ENCODE peak calls at places on chromosomes 2 and 18, in nine cellular contexts. One of them, this sample, is unnamed.

GRCh38 chr2:128457006-128457604 is 138.4 kb upstream of the HS6ST1 start:
- DNase-seq in psoas muscle: no peak
- DNase-seq in tibial artery: peak; percentile 49
- DNase-seq in HFFc6: no peak
- DNase-seq in MCF 10A: no peak
- DNase-seq in kidney epithelial cell: no peak
- DNase-seq in uterus: no peak
- DNase-seq in neural progenitor cell: no peak
- DNase-seq in fibroblast of lung: no peak
- DNase-seq in this sample: no peak

GRCh38 chr2:159157361-159158045 is 129.0 kb downstream of the WDSUB1 start:
- DNase-seq in psoas muscle: no peak
- DNase-seq in tibial artery: no peak
- DNase-seq in HFFc6: no peak
- DNase-seq in MCF 10A: no peak
- DNase-seq in kidney epithelial cell: no peak
- DNase-seq in uterus: no peak
- DNase-seq in neural progenitor cell: no peak
- DNase-seq in fibroblast of lung: no peak
- DNase-seq in this sample: no peak

GRCh38 chr2:203327582-203327917 is 644 bp upstream of the ABI2 start:
- DNase-seq in psoas muscle: no peak
- DNase-seq in tibial artery: no peak
- DNase-seq in HFFc6: no peak
- DNase-seq in MCF 10A: no peak
- DNase-seq in kidney epithelial cell: no peak
- DNase-seq in uterus: no peak
- DNase-seq in neural progenitor cell: no peak
- DNase-seq in fibroblast of lung: no peak
- DNase-seq in this sample: no peak

GRCh38 chr2:41873102-41873501 is 174.7 kb upstream of the PKDCC start:
- DNase-seq in psoas muscle: no peak
- DNase-seq in tibial artery: no peak
- DNase-seq in HFFc6: no peak
- DNase-seq in MCF 10A: no peak
- DNase-seq in kidney epithelial cell: no peak
- DNase-seq in uterus: no peak
- DNase-seq in neural progenitor cell: no peak
- DNase-seq in fibroblast of lung: no peak
- DNase-seq in this sample: no peak

GRCh38 chr2:108621087-108621559 is 86.9 kb downstream of the LIMS1 start:
- DNase-seq in psoas muscle: no peak
- DNase-seq in tibial artery: no peak
- DNase-seq in HFFc6: no peak
- DNase-seq in MCF 10A: peak; percentile 71
- DNase-seq in kidney epithelial cell: no peak
- DNase-seq in uterus: no peak
- DNase-seq in neural progenitor cell: peak; percentile 17
- DNase-seq in fibroblast of lung: peak; percentile 76
- DNase-seq in this sample: no peak

GRCh38 chr2:120246546-120247300 is 5.9 kb upstream of the RALB start:
- DNase-seq in psoas muscle: no peak
- DNase-seq in tibial artery: no peak
- DNase-seq in HFFc6: no peak
- DNase-seq in MCF 10A: no peak
- DNase-seq in kidney epithelial cell: no peak
- DNase-seq in uterus: no peak
- DNase-seq in neural progenitor cell: no peak
- DNase-seq in fibroblast of lung: no peak
- DNase-seq in this sample: no peak

GRCh38 chr2:219247678-219248642 is 2.7 kb downstream of the STK16 start:
- DNase-seq in psoas muscle: no peak
- DNase-seq in tibial artery: no peak
- DNase-seq in HFFc6: no peak
- DNase-seq in MCF 10A: no peak
- DNase-seq in kidney epithelial cell: no peak
- DNase-seq in uterus: no peak
- DNase-seq in neural progenitor cell: no peak
- DNase-seq in fibroblast of lung: no peak
- DNase-seq in this sample: no peak

GRCh38 chr2:240464514-240465241 is 29.2 kb downstream of the GPC1 start:
- DNase-seq in psoas muscle: peak; percentile 39
- DNase-seq in tibial artery: peak; percentile 64
- DNase-seq in HFFc6: no peak
- DNase-seq in MCF 10A: no peak
- DNase-seq in kidney epithelial cell: no peak
- DNase-seq in uterus: peak; percentile 12
- DNase-seq in neural progenitor cell: no peak
- DNase-seq in fibroblast of lung: no peak
- DNase-seq in this sample: no peak

GRCh38 chr2:224837558-224837957 is 121.4 kb upstream of the CCDC195 start:
- DNase-seq in psoas muscle: no peak
- DNase-seq in tibial artery: no peak
- DNase-seq in HFFc6: peak; percentile 84
- DNase-seq in MCF 10A: peak; percentile 75
- DNase-seq in kidney epithelial cell: peak; percentile 37
- DNase-seq in uterus: no peak
- DNase-seq in neural progenitor cell: no peak
- DNase-seq in fibroblast of lung: peak; percentile 96
- DNase-seq in this sample: no peak

GRCh38 chr2:86037141-86037794 is 68.4 kb downstream of the POLR1A start:
- DNase-seq in psoas muscle: peak; percentile 78
- DNase-seq in tibial artery: peak; percentile 82
- DNase-seq in HFFc6: peak; percentile 87
- DNase-seq in MCF 10A: no peak
- DNase-seq in kidney epithelial cell: no peak
- DNase-seq in uterus: peak; percentile 87
- DNase-seq in neural progenitor cell: no peak
- DNase-seq in fibroblast of lung: peak; percentile 90
- DNase-seq in this sample: no peak

GRCh38 chr18:76465630-76466409 is 29.2 kb downstream of the ZNF516 start:
- DNase-seq in psoas muscle: peak; percentile 8
- DNase-seq in tibial artery: no peak
- DNase-seq in HFFc6: no peak
- DNase-seq in MCF 10A: no peak
- DNase-seq in kidney epithelial cell: no peak
- DNase-seq in uterus: no peak
- DNase-seq in neural progenitor cell: no peak
- DNase-seq in fibroblast of lung: no peak
- DNase-seq in this sample: no peak

GRCh38 chr2:21892140-21892539 is 768.4 kb downstream of the TDRD15 start:
- DNase-seq in psoas muscle: no peak
- DNase-seq in tibial artery: no peak
- DNase-seq in HFFc6: no peak
- DNase-seq in MCF 10A: no peak
- DNase-seq in kidney epithelial cell: no peak
- DNase-seq in uterus: no peak
- DNase-seq in neural progenitor cell: no peak
- DNase-seq in fibroblast of lung: no peak
- DNase-seq in this sample: no peak

GRCh38 chr2:238863231-238863630 is 15.3 kb downstream of the TWIST2 start:
- DNase-seq in psoas muscle: no peak
- DNase-seq in tibial artery: peak; percentile 57
- DNase-seq in HFFc6: no peak
- DNase-seq in MCF 10A: no peak
- DNase-seq in kidney epithelial cell: no peak
- DNase-seq in uterus: no peak
- DNase-seq in neural progenitor cell: no peak
- DNase-seq in fibroblast of lung: no peak
- DNase-seq in this sample: no peak

GRCh38 chr2:19580830-19581229 is 222.4 kb upstream of the OSR1 start:
- DNase-seq in psoas muscle: no peak
- DNase-seq in tibial artery: no peak
- DNase-seq in HFFc6: no peak
- DNase-seq in MCF 10A: no peak
- DNase-seq in kidney epithelial cell: no peak
- DNase-seq in uterus: no peak
- DNase-seq in neural progenitor cell: no peak
- DNase-seq in fibroblast of lung: peak; percentile 70
- DNase-seq in this sample: no peak

GRCh38 chr18:34153711-34154110 is 71.0 kb downstream of the NOL4 start:
- DNase-seq in psoas muscle: no peak
- DNase-seq in tibial artery: no peak
- DNase-seq in HFFc6: no peak
- DNase-seq in MCF 10A: peak; percentile 21
- DNase-seq in kidney epithelial cell: no peak
- DNase-seq in uterus: no peak
- DNase-seq in neural progenitor cell: no peak
- DNase-seq in fibroblast of lung: peak; percentile 24
- DNase-seq in this sample: no peak

GRCh38 chr18:58256316-58257080 is 212.5 kb downstream of the NEDD4L start:
- DNase-seq in psoas muscle: no peak
- DNase-seq in tibial artery: no peak
- DNase-seq in HFFc6: no peak
- DNase-seq in MCF 10A: no peak
- DNase-seq in kidney epithelial cell: no peak
- DNase-seq in uterus: no peak
- DNase-seq in neural progenitor cell: no peak
- DNase-seq in fibroblast of lung: no peak
- DNase-seq in this sample: no peak

DNA sequence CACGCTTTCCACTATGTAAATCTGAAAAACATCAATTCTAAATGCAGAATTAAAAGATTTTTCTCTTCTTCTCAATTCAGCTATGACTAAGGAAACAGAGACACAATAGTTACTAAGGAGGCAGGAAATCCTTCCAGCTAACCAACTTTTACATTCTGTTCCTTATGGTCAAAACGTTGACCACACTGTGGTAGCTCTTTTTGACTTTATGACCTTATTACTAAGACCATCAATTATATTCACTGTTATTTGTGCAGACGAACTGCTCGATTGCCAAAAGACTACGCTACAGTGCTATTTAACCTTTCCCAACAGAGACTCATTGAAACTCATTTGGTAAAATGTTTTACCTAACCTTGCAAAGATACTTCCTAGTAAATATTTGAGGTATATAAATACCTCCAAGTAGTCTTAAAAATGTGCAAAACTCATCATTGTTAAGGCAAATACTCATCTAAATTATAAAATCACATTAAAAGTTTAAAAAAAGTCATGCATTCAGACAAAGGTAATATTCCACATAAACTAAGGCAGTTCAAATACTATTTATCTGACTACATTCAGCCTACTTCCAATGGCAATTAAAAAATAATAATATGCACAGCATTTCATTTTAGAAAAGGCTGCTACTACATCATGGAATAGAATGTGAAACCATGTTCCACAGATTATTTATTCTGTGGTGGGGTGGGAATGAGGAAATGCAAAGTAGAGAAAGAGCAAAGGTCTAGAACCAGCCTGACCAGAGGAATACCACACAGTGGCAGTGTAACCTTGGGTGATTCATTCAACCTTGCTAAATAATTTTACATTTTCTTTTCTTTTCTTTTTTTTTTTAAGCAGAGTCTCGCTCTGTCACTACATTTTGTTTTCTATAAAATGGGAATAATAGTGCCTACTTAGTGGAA is 139.8 kb downstream of the THADA start:
- DNase-seq in psoas muscle: no peak
- DNase-seq in tibial artery: no peak
- DNase-seq in HFFc6: peak; percentile 66
- DNase-seq in MCF 10A: peak; percentile 48
- DNase-seq in kidney epithelial cell: no peak
- DNase-seq in uterus: no peak
- DNase-seq in neural progenitor cell: no peak
- DNase-seq in fibroblast of lung: peak; percentile 92
- DNase-seq in this sample: no peak
- TF ChIP-seq CTCF in psoas muscle: no peak
- TF ChIP-seq CTCF in tibial artery: peak; percentile 6
- TF ChIP-seq CTCF in HFFc6: no peak
- TF ChIP-seq CTCF in MCF 10A: no peak
- TF ChIP-seq CTCF in kidney epithelial cell: no peak
- TF ChIP-seq CTCF in uterus: no peak
- TF ChIP-seq CTCF in neural progenitor cell: no peak
- TF ChIP-seq CTCF in fibroblast of lung: no peak
- TF ChIP-seq CTCF in this sample: no peak

GRCh38 chr2:1789610-1790009 is 45.3 kb upstream of the PXDN start:
- DNase-seq in psoas muscle: no peak
- DNase-seq in tibial artery: no peak
- DNase-seq in HFFc6: no peak
- DNase-seq in MCF 10A: no peak
- DNase-seq in kidney epithelial cell: no peak
- DNase-seq in uterus: no peak
- DNase-seq in neural progenitor cell: no peak
- DNase-seq in fibroblast of lung: no peak
- DNase-seq in this sample: no peak
- TF ChIP-seq CTCF in psoas muscle: no peak
- TF ChIP-seq CTCF in tibial artery: no peak
- TF ChIP-seq CTCF in HFFc6: peak; percentile 52
- TF ChIP-seq CTCF in MCF 10A: peak; percentile 6
- TF ChIP-seq CTCF in kidney epithelial cell: peak; percentile 7
- TF ChIP-seq CTCF in uterus: no peak
- TF ChIP-seq CTCF in neural progenitor cell: peak; percentile 44
- TF ChIP-seq CTCF in fibroblast of lung: no peak
- TF ChIP-seq CTCF in this sample: no peak

DNA sequence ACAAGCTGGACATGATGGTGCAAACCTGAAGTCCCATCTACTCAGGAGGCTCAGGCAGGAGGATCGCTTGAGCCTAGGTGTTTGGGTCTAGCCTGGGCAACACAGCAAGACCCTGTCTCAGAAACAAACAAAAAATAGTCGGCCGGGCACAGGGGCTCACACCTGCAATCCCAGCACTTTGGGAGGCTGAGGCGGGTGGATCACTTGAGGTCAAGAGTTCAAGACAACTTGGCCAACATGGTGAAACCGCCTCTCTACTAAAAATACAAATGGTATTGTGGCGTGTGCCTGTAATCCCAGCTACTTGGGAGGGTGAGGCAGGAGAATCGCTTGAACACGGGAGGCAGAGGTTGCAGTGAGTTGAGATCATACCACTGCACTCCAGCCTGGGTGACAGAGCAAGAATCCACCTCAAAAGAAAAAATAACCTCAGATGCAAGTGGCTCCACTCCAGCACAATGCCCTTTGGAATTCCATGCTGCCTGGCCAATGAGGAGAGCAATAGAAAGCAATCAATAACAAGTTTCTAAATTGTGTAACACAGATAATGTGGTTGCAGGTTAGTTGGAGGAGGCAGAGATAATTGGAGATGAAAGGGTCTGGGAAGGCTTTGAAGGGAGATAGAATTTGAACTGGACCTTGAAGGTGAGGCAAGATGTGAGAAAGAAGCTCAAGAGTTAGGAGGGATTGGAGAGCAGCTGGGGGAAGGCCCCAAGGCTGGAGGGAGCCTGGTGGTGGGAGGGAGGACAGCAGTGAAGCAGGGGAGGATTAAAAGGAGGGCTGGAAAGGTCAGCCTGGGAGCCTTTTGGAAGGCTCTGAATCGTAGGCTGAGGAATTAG is 6.0 kb downstream of the TTC31 start:
- DNase-seq in psoas muscle: no peak
- DNase-seq in tibial artery: no peak
- DNase-seq in HFFc6: no peak
- DNase-seq in MCF 10A: no peak
- DNase-seq in kidney epithelial cell: no peak
- DNase-seq in uterus: no peak
- DNase-seq in neural progenitor cell: no peak
- DNase-seq in fibroblast of lung: no peak
- DNase-seq in this sample: no peak
- TF ChIP-seq CTCF in psoas muscle: no peak
- TF ChIP-seq CTCF in tibial artery: no peak
- TF ChIP-seq CTCF in HFFc6: peak; percentile 8
- TF ChIP-seq CTCF in MCF 10A: no peak
- TF ChIP-seq CTCF in kidney epithelial cell: no peak
- TF ChIP-seq CTCF in uterus: no peak
- TF ChIP-seq CTCF in neural progenitor cell: no peak
- TF ChIP-seq CTCF in fibroblast of lung: no peak
- TF ChIP-seq CTCF in this sample: no peak

GRCh38 chr18:63025251-63025710 is 294.3 kb downstream of the BCL2 start:
- DNase-seq in psoas muscle: no peak
- DNase-seq in tibial artery: no peak
- DNase-seq in HFFc6: no peak
- DNase-seq in MCF 10A: peak; percentile 56
- DNase-seq in kidney epithelial cell: no peak
- DNase-seq in uterus: peak; percentile 43
- DNase-seq in neural progenitor cell: peak; percentile 75
- DNase-seq in fibroblast of lung: no peak
- DNase-seq in this sample: no peak
- TF ChIP-seq CTCF in psoas muscle: peak; percentile 31
- TF ChIP-seq CTCF in tibial artery: peak; percentile 5
- TF ChIP-seq CTCF in HFFc6: peak; percentile 18
- TF ChIP-seq CTCF in MCF 10A: peak; percentile 41
- TF ChIP-seq CTCF in kidney epithelial cell: peak; percentile 36
- TF ChIP-seq CTCF in uterus: peak; percentile 56
- TF ChIP-seq CTCF in neural progenitor cell: peak; percentile 69
- TF ChIP-seq CTCF in fibroblast of lung: no peak
- TF ChIP-seq CTCF in this sample: peak; percentile 42